ENCODE peak calls at places on chromosomes 16 and 17, in eight cellular contexts. One of them, this sample, is unnamed.

GRCh38 chr17:1267471-1267947 is 2.7 kb upstream of the BHLHA9 start:
- DNase-seq in NCI-H345: no peak
- DNase-seq in CD8-positive, alpha-beta memory T cell: no peak
- DNase-seq in AG09319: no peak
- DNase-seq in GM10248: no peak
- DNase-seq in dermis microvascular lymphatic vessel endothelial cell: no peak
- DNase-seq in stimulated activated CD8-positive, alpha-beta memory T cell treated with anti-CD3 and anti-CD28 coated beads, Interleukin-4, amount 100 ng/mL, for 4 hours: no peak
- DNase-seq in left kidney: peak; percentile 28
- DNase-seq in this sample: peak; percentile 26

GRCh38 chr16:28208824-28209223 is 2.9 kb downstream of the XPO6 start:
- DNase-seq in left kidney: no peak
- DNase-seq in GM10248: no peak
- DNase-seq in dermis microvascular lymphatic vessel endothelial cell: peak; percentile 74
- DNase-seq in NCI-H345: no peak
- DNase-seq in stimulated activated CD8-positive, alpha-beta memory T cell treated with anti-CD3 and anti-CD28 coated beads, Interleukin-4, amount 100 ng/mL, for 4 hours: no peak
- DNase-seq in CD8-positive, alpha-beta memory T cell: no peak
- DNase-seq in AG09319: no peak
- DNase-seq in this sample: no peak

GRCh38 chr17:48014603-48015037 is 23.0 kb downstream of the COPZ2 start:
- DNase-seq in left kidney: peak; percentile 70
- DNase-seq in CD8-positive, alpha-beta memory T cell: no peak
- DNase-seq in NCI-H345: no peak
- DNase-seq in AG09319: no peak
- DNase-seq in GM10248: no peak
- DNase-seq in dermis microvascular lymphatic vessel endothelial cell: no peak
- DNase-seq in stimulated activated CD8-positive, alpha-beta memory T cell treated with anti-CD3 and anti-CD28 coated beads, Interleukin-4, amount 100 ng/mL, for 4 hours: no peak
- DNase-seq in this sample: peak; percentile 83

GRCh38 chr16:21685034-21685455 is 21.3 kb downstream of the OTOA start:
- DNase-seq in dermis microvascular lymphatic vessel endothelial cell: peak; percentile 16
- DNase-seq in stimulated activated CD8-positive, alpha-beta memory T cell treated with anti-CD3 and anti-CD28 coated beads, Interleukin-4, amount 100 ng/mL, for 4 hours: no peak
- DNase-seq in NCI-H345: no peak
- DNase-seq in GM10248: no peak
- DNase-seq in CD8-positive, alpha-beta memory T cell: no peak
- DNase-seq in left kidney: peak; percentile 77
- DNase-seq in AG09319: no peak
- DNase-seq in this sample: peak; percentile 36

GRCh38 chr17:77734371-77735050 is 224.0 kb upstream of the TNRC6C start:
- DNase-seq in stimulated activated CD8-positive, alpha-beta memory T cell treated with anti-CD3 and anti-CD28 coated beads, Interleukin-4, amount 100 ng/mL, for 4 hours: no peak
- DNase-seq in left kidney: peak; percentile 90
- DNase-seq in NCI-H345: peak; percentile 97
- DNase-seq in GM10248: no peak
- DNase-seq in dermis microvascular lymphatic vessel endothelial cell: peak; percentile 7
- DNase-seq in AG09319: peak; percentile 46
- DNase-seq in CD8-positive, alpha-beta memory T cell: no peak
- DNase-seq in this sample: peak; percentile 79

GRCh38 chr17:82004485-82005455 is 17.9 kb downstream of the CENPX start:
- DNase-seq in dermis microvascular lymphatic vessel endothelial cell: no peak
- DNase-seq in CD8-positive, alpha-beta memory T cell: no peak
- DNase-seq in NCI-H345: no peak
- DNase-seq in AG09319: no peak
- DNase-seq in left kidney: no peak
- DNase-seq in stimulated activated CD8-positive, alpha-beta memory T cell treated with anti-CD3 and anti-CD28 coated beads, Interleukin-4, amount 100 ng/mL, for 4 hours: no peak
- DNase-seq in GM10248: no peak
- DNase-seq in this sample: peak; percentile 33

GRCh38 chr17:74201250-74201649 is 2.2 kb upstream of the RPL38 start:
- DNase-seq in stimulated activated CD8-positive, alpha-beta memory T cell treated with anti-CD3 and anti-CD28 coated beads, Interleukin-4, amount 100 ng/mL, for 4 hours: no peak
- DNase-seq in dermis microvascular lymphatic vessel endothelial cell: no peak
- DNase-seq in left kidney: peak; percentile 45
- DNase-seq in GM10248: no peak
- DNase-seq in CD8-positive, alpha-beta memory T cell: no peak
- DNase-seq in AG09319: no peak
- DNase-seq in NCI-H345: peak; percentile 97
- DNase-seq in this sample: no peak

GRCh38 chr17:8658800-8659199 is 28.3 kb upstream of the MYH10 start:
- DNase-seq in GM10248: peak; percentile 1
- DNase-seq in AG09319: no peak
- DNase-seq in dermis microvascular lymphatic vessel endothelial cell: no peak
- DNase-seq in left kidney: no peak
- DNase-seq in stimulated activated CD8-positive, alpha-beta memory T cell treated with anti-CD3 and anti-CD28 coated beads, Interleukin-4, amount 100 ng/mL, for 4 hours: no peak
- DNase-seq in NCI-H345: no peak
- DNase-seq in CD8-positive, alpha-beta memory T cell: no peak
- DNase-seq in this sample: no peak

GRCh38 chr17:9566067-9566466 is 9.6 kb downstream of the STX8 start:
- DNase-seq in stimulated activated CD8-positive, alpha-beta memory T cell treated with anti-CD3 and anti-CD28 coated beads, Interleukin-4, amount 100 ng/mL, for 4 hours: no peak
- DNase-seq in GM10248: no peak
- DNase-seq in left kidney: no peak
- DNase-seq in CD8-positive, alpha-beta memory T cell: no peak
- DNase-seq in NCI-H345: no peak
- DNase-seq in AG09319: no peak
- DNase-seq in dermis microvascular lymphatic vessel endothelial cell: peak; percentile 57
- DNase-seq in this sample: no peak

GRCh38 chr17:28497931-28498330 is 8.2 kb upstream of the FOXN1 start:
- DNase-seq in NCI-H345: peak; percentile 38
- DNase-seq in CD8-positive, alpha-beta memory T cell: no peak
- DNase-seq in dermis microvascular lymphatic vessel endothelial cell: no peak
- DNase-seq in stimulated activated CD8-positive, alpha-beta memory T cell treated with anti-CD3 and anti-CD28 coated beads, Interleukin-4, amount 100 ng/mL, for 4 hours: no peak
- DNase-seq in left kidney: peak; percentile 51
- DNase-seq in GM10248: no peak
- DNase-seq in AG09319: no peak
- DNase-seq in this sample: no peak

GRCh38 chr17:27895110-27895895 is 2.1 kb upstream of the LYRM9 start:
- DNase-seq in GM10248: no peak
- DNase-seq in AG09319: no peak
- DNase-seq in NCI-H345: no peak
- DNase-seq in left kidney: no peak
- DNase-seq in CD8-positive, alpha-beta memory T cell: no peak
- DNase-seq in stimulated activated CD8-positive, alpha-beta memory T cell treated with anti-CD3 and anti-CD28 coated beads, Interleukin-4, amount 100 ng/mL, for 4 hours: no peak
- DNase-seq in dermis microvascular lymphatic vessel endothelial cell: no peak
- DNase-seq in this sample: no peak

GRCh38 chr17:80035687-80035936 is at the start of gene TBC1D16:
- DNase-seq in left kidney: no peak
- DNase-seq in stimulated activated CD8-positive, alpha-beta memory T cell treated with anti-CD3 and anti-CD28 coated beads, Interleukin-4, amount 100 ng/mL, for 4 hours: no peak
- DNase-seq in dermis microvascular lymphatic vessel endothelial cell: no peak
- DNase-seq in NCI-H345: no peak
- DNase-seq in CD8-positive, alpha-beta memory T cell: no peak
- DNase-seq in GM10248: no peak
- DNase-seq in AG09319: no peak
- DNase-seq in this sample: no peak

GRCh38 chr16:19991614-19992013 is 82.1 kb downstream of the GPR139 start:
- DNase-seq in AG09319: no peak
- DNase-seq in CD8-positive, alpha-beta memory T cell: no peak
- DNase-seq in stimulated activated CD8-positive, alpha-beta memory T cell treated with anti-CD3 and anti-CD28 coated beads, Interleukin-4, amount 100 ng/mL, for 4 hours: no peak
- DNase-seq in dermis microvascular lymphatic vessel endothelial cell: no peak
- DNase-seq in NCI-H345: no peak
- DNase-seq in GM10248: no peak
- DNase-seq in left kidney: no peak
- DNase-seq in this sample: no peak

GRCh38 chr16:86732621-86733297 is 154.4 kb downstream of the FOXL1 start:
- DNase-seq in left kidney: peak; percentile 68
- DNase-seq in dermis microvascular lymphatic vessel endothelial cell: peak; percentile 25
- DNase-seq in CD8-positive, alpha-beta memory T cell: no peak
- DNase-seq in GM10248: no peak
- DNase-seq in AG09319: no peak
- DNase-seq in stimulated activated CD8-positive, alpha-beta memory T cell treated with anti-CD3 and anti-CD28 coated beads, Interleukin-4, amount 100 ng/mL, for 4 hours: no peak
- DNase-seq in NCI-H345: no peak
- DNase-seq in this sample: peak; percentile 85

GRCh38 chr16:23079683-23080221 is 69.5 kb downstream of the USP31 start:
- DNase-seq in NCI-H345: peak; percentile 55
- DNase-seq in AG09319: no peak
- DNase-seq in left kidney: peak; percentile 45
- DNase-seq in stimulated activated CD8-positive, alpha-beta memory T cell treated with anti-CD3 and anti-CD28 coated beads, Interleukin-4, amount 100 ng/mL, for 4 hours: no peak
- DNase-seq in CD8-positive, alpha-beta memory T cell: no peak
- DNase-seq in GM10248: no peak
- DNase-seq in dermis microvascular lymphatic vessel endothelial cell: peak; percentile 81
- DNase-seq in this sample: no peak

GRCh38 chr16:525520-526180 is 1.9 kb upstream of the CAPN15 start:
- DNase-seq in stimulated activated CD8-positive, alpha-beta memory T cell treated with anti-CD3 and anti-CD28 coated beads, Interleukin-4, amount 100 ng/mL, for 4 hours: peak; percentile 60
- DNase-seq in NCI-H345: no peak
- DNase-seq in AG09319: peak; percentile 29
- DNase-seq in left kidney: peak; percentile 31
- DNase-seq in dermis microvascular lymphatic vessel endothelial cell: peak; percentile 81
- DNase-seq in GM10248: peak; percentile 67
- DNase-seq in CD8-positive, alpha-beta memory T cell: peak; percentile 44
- DNase-seq in this sample: peak; percentile 42

GRCh38 chr17:71342726-71343125 is 778.1 kb upstream of the SOX9 start:
- DNase-seq in left kidney: no peak
- DNase-seq in GM10248: no peak
- DNase-seq in NCI-H345: no peak
- DNase-seq in CD8-positive, alpha-beta memory T cell: no peak
- DNase-seq in dermis microvascular lymphatic vessel endothelial cell: no peak
- DNase-seq in AG09319: no peak
- DNase-seq in stimulated activated CD8-positive, alpha-beta memory T cell treated with anti-CD3 and anti-CD28 coated beads, Interleukin-4, amount 100 ng/mL, for 4 hours: no peak
- DNase-seq in this sample: no peak